ENCODE peak calls at places on chromosomes 4 and X, in nine cellular contexts. M, H, O, Z, R, G, N, Q and U are unnamed samples.

GRCh38 chrX:70087857-70088256 is 25.6 kb downstream of the OTUD6A start:
- DNase-seq in M (no peak), H (no peak), O (peak), Z (peak), R (no peak), G (peak), N (peak), Q (no peak), U (peak)

GRCh38 chrX:110938977-110939732 is 143.5 kb upstream of the CHRDL1 start:
- DNase-seq in M (no peak), H (no peak), O (no peak), Z (no peak), R (no peak), G (peak), N (no peak), Q (no peak), U (no peak)

GRCh38 chr4:67087897-67088296 is 457.4 kb downstream of the CENPC start:
- DNase-seq in M (no peak), H (peak), O (peak), Z (peak), R (no peak), G (peak), N (peak), Q (no peak), U (no peak)

GRCh38 chrX:69993494-69993893 is 56.2 kb downstream of the AWAT2 start:
- DNase-seq in M (no peak), H (no peak), O (no peak), Z (no peak), R (no peak), G (no peak), N (no peak), Q (no peak), U (no peak)

GRCh38 chr4:8614365-8615193 is 22.0 kb downstream of the CPZ start:
- DNase-seq in M (no peak), H (no peak), O (no peak), Z (no peak), R (no peak), G (no peak), N (no peak), Q (no peak), U (no peak)

GRCh38 chr4:168667397-168667796 is 170.5 kb downstream of the PALLD start:
- DNase-seq in M (no peak), H (no peak), O (no peak), Z (no peak), R (no peak), G (no peak), N (no peak), Q (no peak), U (no peak)

GRCh38 chrX:96433409-96434122 is 251.1 kb upstream of the DIAPH2 start:
- DNase-seq in M (no peak), H (no peak), O (peak), Z (no peak), R (no peak), G (no peak), N (no peak), Q (no peak), U (no peak)

GRCh38 chr4:126468144-126468543 is 1153.4 kb downstream of the FAT4 start:
- DNase-seq in M (no peak), H (no peak), O (no peak), Z (no peak), R (no peak), G (no peak), N (no peak), Q (no peak), U (no peak)